ENCODE peak calls at places on chromosomes 12 and 14, in five cellular contexts. A, R, I, F and T are unnamed samples.

GRCh38 chr12:122009741-122010140 is 11.9 kb upstream of the BCL7A start:
- DNase-seq in A (no peak), F (no peak), R (no peak), I (no peak), T (no peak)

GRCh38 chr14:64801800-64802199 is 77.9 kb downstream of the SPTB start:
- DNase-seq in A (no peak), I (peak), F (no peak), R (no peak), T (peak)

GRCh38 chr12:12244341-12244740 is 22.5 kb downstream of the LRP6 start:
- DNase-seq in A (no peak), F (no peak), R (no peak), I (no peak), T (no peak)

GRCh38 chr12:58575281-58575680 is 345.0 kb downstream of the LRIG3 start:
- DNase-seq in F (no peak), A (no peak), R (no peak), I (peak), T (no peak)

GRCh38 chr12:52903285-52903854 is 1.5 kb downstream of the KRT8 start:
- DNase-seq in I (peak), A (no peak), F (peak), R (no peak), T (no peak)

GRCh38 chr14:70707138-70708038 is 65.7 kb downstream of the TTC9 start:
- DNase-seq in R (no peak), I (peak), F (no peak), A (no peak), T (peak)

GRCh38 chr14:105247715-105248367 is 492 bp upstream of the BTBD6 start:
- DNase-seq in R (no peak), I (no peak), A (no peak), F (no peak), T (no peak)

GRCh38 chr12:123160801-123161487 is 10.1 kb upstream of the PITPNM2 start:
- DNase-seq in A (no peak), F (no peak), R (no peak), I (no peak), T (no peak)